ENCODE peak calls at places on chromosomes 2 and 18, in eight cellular contexts. One of them, this sample, is unnamed.

GRCh38 chr18:476368-476767 is 24.1 kb downstream of the COLEC12 start:
- DNase-seq in M059J: no peak
- DNase-seq in NCI-H748 treated with DMSO at 0.1 percent for 48 hours: no peak
- DNase-seq in activated CD4-positive, alpha-beta T cell treated with anti-CD3 and anti-CD28 coated beads, Interleukin-2, amount 50 U/mL, for 1 hour: no peak
- DNase-seq in AG04450: no peak
- DNase-seq in hippocampal formation: no peak
- DNase-seq in activated T-cell treated with anti-CD3 and anti-CD28 coated beads for 1 hour: no peak
- DNase-seq in CD8-positive, alpha-beta T cell: no peak
- DNase-seq in this sample: no peak

GRCh38 chr2:94871226-94872087 is at the start of gene TEKT4:
- DNase-seq in NCI-H748 treated with DMSO at 0.1 percent for 48 hours: peak; percentile 15
- DNase-seq in CD8-positive, alpha-beta T cell: no peak
- DNase-seq in activated CD4-positive, alpha-beta T cell treated with anti-CD3 and anti-CD28 coated beads, Interleukin-2, amount 50 U/mL, for 1 hour: no peak
- DNase-seq in activated T-cell treated with anti-CD3 and anti-CD28 coated beads for 1 hour: no peak
- DNase-seq in M059J: peak; percentile 65
- DNase-seq in AG04450: no peak
- DNase-seq in hippocampal formation: no peak
- DNase-seq in this sample: no peak

GRCh38 chr18:57649536-57650495 is 28.2 kb upstream of the NARS1 start:
- DNase-seq in NCI-H748 treated with DMSO at 0.1 percent for 48 hours: no peak
- DNase-seq in activated T-cell treated with anti-CD3 and anti-CD28 coated beads for 1 hour: no peak
- DNase-seq in M059J: peak; percentile 75
- DNase-seq in AG04450: no peak
- DNase-seq in CD8-positive, alpha-beta T cell: no peak
- DNase-seq in activated CD4-positive, alpha-beta T cell treated with anti-CD3 and anti-CD28 coated beads, Interleukin-2, amount 50 U/mL, for 1 hour: no peak
- DNase-seq in hippocampal formation: no peak
- DNase-seq in this sample: no peak

GRCh38 chr2:10873790-10874437 is 37.8 kb upstream of the KCNF1 start:
- DNase-seq in AG04450: no peak
- DNase-seq in hippocampal formation: no peak
- DNase-seq in CD8-positive, alpha-beta T cell: no peak
- DNase-seq in activated CD4-positive, alpha-beta T cell treated with anti-CD3 and anti-CD28 coated beads, Interleukin-2, amount 50 U/mL, for 1 hour: no peak
- DNase-seq in M059J: peak; percentile 72
- DNase-seq in activated T-cell treated with anti-CD3 and anti-CD28 coated beads for 1 hour: no peak
- DNase-seq in NCI-H748 treated with DMSO at 0.1 percent for 48 hours: no peak
- DNase-seq in this sample: no peak

GRCh38 chr18:58052960-58053359 is 8.9 kb downstream of the NEDD4L start:
- DNase-seq in CD8-positive, alpha-beta T cell: no peak
- DNase-seq in hippocampal formation: no peak
- DNase-seq in M059J: no peak
- DNase-seq in activated T-cell treated with anti-CD3 and anti-CD28 coated beads for 1 hour: no peak
- DNase-seq in AG04450: no peak
- DNase-seq in activated CD4-positive, alpha-beta T cell treated with anti-CD3 and anti-CD28 coated beads, Interleukin-2, amount 50 U/mL, for 1 hour: no peak
- DNase-seq in NCI-H748 treated with DMSO at 0.1 percent for 48 hours: no peak
- DNase-seq in this sample: no peak

GRCh38 chr2:68431316-68431972 is 35.6 kb downstream of the FBXO48 start:
- DNase-seq in hippocampal formation: no peak
- DNase-seq in activated CD4-positive, alpha-beta T cell treated with anti-CD3 and anti-CD28 coated beads, Interleukin-2, amount 50 U/mL, for 1 hour: no peak
- DNase-seq in activated T-cell treated with anti-CD3 and anti-CD28 coated beads for 1 hour: no peak
- DNase-seq in AG04450: no peak
- DNase-seq in CD8-positive, alpha-beta T cell: no peak
- DNase-seq in M059J: no peak
- DNase-seq in NCI-H748 treated with DMSO at 0.1 percent for 48 hours: no peak
- DNase-seq in this sample: no peak

GRCh38 chr18:23259701-23260661 is 124.7 kb downstream of the CABLES1 start:
- DNase-seq in M059J: peak; percentile 95
- DNase-seq in AG04450: peak; percentile 37
- DNase-seq in hippocampal formation: peak; percentile 29
- DNase-seq in activated CD4-positive, alpha-beta T cell treated with anti-CD3 and anti-CD28 coated beads, Interleukin-2, amount 50 U/mL, for 1 hour: no peak
- DNase-seq in NCI-H748 treated with DMSO at 0.1 percent for 48 hours: no peak
- DNase-seq in activated T-cell treated with anti-CD3 and anti-CD28 coated beads for 1 hour: no peak
- DNase-seq in CD8-positive, alpha-beta T cell: no peak
- DNase-seq in this sample: peak; percentile 93

GRCh38 chr2:164735309-164735919 is 106.2 kb downstream of the COBLL1 start:
- DNase-seq in activated T-cell treated with anti-CD3 and anti-CD28 coated beads for 1 hour: no peak
- DNase-seq in activated CD4-positive, alpha-beta T cell treated with anti-CD3 and anti-CD28 coated beads, Interleukin-2, amount 50 U/mL, for 1 hour: no peak
- DNase-seq in M059J: peak; percentile 64
- DNase-seq in CD8-positive, alpha-beta T cell: no peak
- DNase-seq in NCI-H748 treated with DMSO at 0.1 percent for 48 hours: peak; percentile 78
- DNase-seq in AG04450: no peak
- DNase-seq in hippocampal formation: no peak
- DNase-seq in this sample: peak; percentile 32

GRCh38 chr2:39516347-39517101 is 79.4 kb upstream of the MAP4K3 start:
- DNase-seq in hippocampal formation: no peak
- DNase-seq in activated T-cell treated with anti-CD3 and anti-CD28 coated beads for 1 hour: no peak
- DNase-seq in activated CD4-positive, alpha-beta T cell treated with anti-CD3 and anti-CD28 coated beads, Interleukin-2, amount 50 U/mL, for 1 hour: no peak
- DNase-seq in CD8-positive, alpha-beta T cell: no peak
- DNase-seq in NCI-H748 treated with DMSO at 0.1 percent for 48 hours: no peak
- DNase-seq in AG04450: peak; percentile 46
- DNase-seq in M059J: no peak
- DNase-seq in this sample: peak; percentile 17

GRCh38 chr2:218605438-218605837 is 2.3 kb upstream of the PLCD4 start:
- DNase-seq in CD8-positive, alpha-beta T cell: no peak
- DNase-seq in M059J: peak; percentile 47
- DNase-seq in activated T-cell treated with anti-CD3 and anti-CD28 coated beads for 1 hour: no peak
- DNase-seq in activated CD4-positive, alpha-beta T cell treated with anti-CD3 and anti-CD28 coated beads, Interleukin-2, amount 50 U/mL, for 1 hour: no peak
- DNase-seq in hippocampal formation: no peak
- DNase-seq in AG04450: peak; percentile 34
- DNase-seq in NCI-H748 treated with DMSO at 0.1 percent for 48 hours: no peak
- DNase-seq in this sample: peak; percentile 82

GRCh38 chr2:10232096-10232815 is 70.4 kb upstream of the HPCAL1 start:
- DNase-seq in activated T-cell treated with anti-CD3 and anti-CD28 coated beads for 1 hour: no peak
- DNase-seq in hippocampal formation: no peak
- DNase-seq in NCI-H748 treated with DMSO at 0.1 percent for 48 hours: no peak
- DNase-seq in activated CD4-positive, alpha-beta T cell treated with anti-CD3 and anti-CD28 coated beads, Interleukin-2, amount 50 U/mL, for 1 hour: no peak
- DNase-seq in M059J: no peak
- DNase-seq in AG04450: no peak
- DNase-seq in CD8-positive, alpha-beta T cell: no peak
- DNase-seq in this sample: no peak

GRCh38 chr18:26307161-26307773 is 81.0 kb downstream of the TAF4B start:
- DNase-seq in activated T-cell treated with anti-CD3 and anti-CD28 coated beads for 1 hour: no peak
- DNase-seq in NCI-H748 treated with DMSO at 0.1 percent for 48 hours: peak; percentile 56
- DNase-seq in AG04450: peak; percentile 15
- DNase-seq in activated CD4-positive, alpha-beta T cell treated with anti-CD3 and anti-CD28 coated beads, Interleukin-2, amount 50 U/mL, for 1 hour: no peak
- DNase-seq in CD8-positive, alpha-beta T cell: no peak
- DNase-seq in M059J: peak; percentile 61
- DNase-seq in hippocampal formation: no peak
- DNase-seq in this sample: no peak

GRCh38 chr2:223969856-223970255 is 12.6 kb downstream of the MRPL44 start:
- DNase-seq in M059J: peak; percentile 15
- DNase-seq in CD8-positive, alpha-beta T cell: no peak
- DNase-seq in AG04450: no peak
- DNase-seq in hippocampal formation: no peak
- DNase-seq in NCI-H748 treated with DMSO at 0.1 percent for 48 hours: no peak
- DNase-seq in activated CD4-positive, alpha-beta T cell treated with anti-CD3 and anti-CD28 coated beads, Interleukin-2, amount 50 U/mL, for 1 hour: no peak
- DNase-seq in activated T-cell treated with anti-CD3 and anti-CD28 coated beads for 1 hour: no peak
- DNase-seq in this sample: no peak

GRCh38 chr18:63956755-63957154 is 7.7 kb downstream of the HMSD start:
- DNase-seq in hippocampal formation: no peak
- DNase-seq in CD8-positive, alpha-beta T cell: no peak
- DNase-seq in activated CD4-positive, alpha-beta T cell treated with anti-CD3 and anti-CD28 coated beads, Interleukin-2, amount 50 U/mL, for 1 hour: no peak
- DNase-seq in activated T-cell treated with anti-CD3 and anti-CD28 coated beads for 1 hour: no peak
- DNase-seq in AG04450: no peak
- DNase-seq in M059J: peak; percentile 33
- DNase-seq in NCI-H748 treated with DMSO at 0.1 percent for 48 hours: no peak
- DNase-seq in this sample: no peak

GRCh38 chr2:150062416-150062815 is 425.1 kb downstream of the RND3 start:
- DNase-seq in CD8-positive, alpha-beta T cell: no peak
- DNase-seq in NCI-H748 treated with DMSO at 0.1 percent for 48 hours: no peak
- DNase-seq in M059J: peak; percentile 39
- DNase-seq in AG04450: no peak
- DNase-seq in activated T-cell treated with anti-CD3 and anti-CD28 coated beads for 1 hour: no peak
- DNase-seq in activated CD4-positive, alpha-beta T cell treated with anti-CD3 and anti-CD28 coated beads, Interleukin-2, amount 50 U/mL, for 1 hour: no peak
- DNase-seq in hippocampal formation: no peak
- DNase-seq in this sample: no peak

GRCh38 chr2:27281855-27282559 is at the start of gene TRIM54:
- DNase-seq in AG04450: no peak
- DNase-seq in CD8-positive, alpha-beta T cell: no peak
- DNase-seq in NCI-H748 treated with DMSO at 0.1 percent for 48 hours: no peak
- DNase-seq in activated T-cell treated with anti-CD3 and anti-CD28 coated beads for 1 hour: no peak
- DNase-seq in M059J: no peak
- DNase-seq in activated CD4-positive, alpha-beta T cell treated with anti-CD3 and anti-CD28 coated beads, Interleukin-2, amount 50 U/mL, for 1 hour: no peak
- DNase-seq in hippocampal formation: no peak
- DNase-seq in this sample: no peak

GRCh38 chr2:141778315-141778835 is 352.4 kb downstream of the LRP1B start:
- DNase-seq in NCI-H748 treated with DMSO at 0.1 percent for 48 hours: no peak
- DNase-seq in AG04450: no peak
- DNase-seq in hippocampal formation: no peak
- DNase-seq in activated CD4-positive, alpha-beta T cell treated with anti-CD3 and anti-CD28 coated beads, Interleukin-2, amount 50 U/mL, for 1 hour: no peak
- DNase-seq in CD8-positive, alpha-beta T cell: no peak
- DNase-seq in M059J: no peak
- DNase-seq in activated T-cell treated with anti-CD3 and anti-CD28 coated beads for 1 hour: no peak
- DNase-seq in this sample: no peak

GRCh38 chr18:5237083-5237722 is 40.1 kb upstream of the AKAIN1 start:
- DNase-seq in NCI-H748 treated with DMSO at 0.1 percent for 48 hours: peak; percentile 42
- DNase-seq in M059J: peak; percentile 2
- DNase-seq in AG04450: no peak
- DNase-seq in activated CD4-positive, alpha-beta T cell treated with anti-CD3 and anti-CD28 coated beads, Interleukin-2, amount 50 U/mL, for 1 hour: no peak
- DNase-seq in activated T-cell treated with anti-CD3 and anti-CD28 coated beads for 1 hour: peak; percentile 2
- DNase-seq in CD8-positive, alpha-beta T cell: peak; percentile 13
- DNase-seq in hippocampal formation: peak; percentile 70
- DNase-seq in this sample: no peak

GRCh38 chr18:68454511-68455228 is 260.2 kb downstream of the TMX3 start:
- DNase-seq in CD8-positive, alpha-beta T cell: no peak
- DNase-seq in NCI-H748 treated with DMSO at 0.1 percent for 48 hours: no peak
- DNase-seq in hippocampal formation: no peak
- DNase-seq in M059J: peak; percentile 82
- DNase-seq in activated CD4-positive, alpha-beta T cell treated with anti-CD3 and anti-CD28 coated beads, Interleukin-2, amount 50 U/mL, for 1 hour: no peak
- DNase-seq in activated T-cell treated with anti-CD3 and anti-CD28 coated beads for 1 hour: no peak
- DNase-seq in AG04450: peak; percentile 38
- DNase-seq in this sample: no peak

GRCh38 chr2:233040571-233040970 is 8.1 kb downstream of the NEU2 start:
- DNase-seq in activated CD4-positive, alpha-beta T cell treated with anti-CD3 and anti-CD28 coated beads, Interleukin-2, amount 50 U/mL, for 1 hour: no peak
- DNase-seq in CD8-positive, alpha-beta T cell: no peak
- DNase-seq in AG04450: no peak
- DNase-seq in activated T-cell treated with anti-CD3 and anti-CD28 coated beads for 1 hour: no peak
- DNase-seq in M059J: no peak
- DNase-seq in NCI-H748 treated with DMSO at 0.1 percent for 48 hours: no peak
- DNase-seq in hippocampal formation: no peak
- DNase-seq in this sample: no peak

GRCh38 chr2:96874099-96874831 is 4.4 kb upstream of the SEMA4C start:
- DNase-seq in activated T-cell treated with anti-CD3 and anti-CD28 coated beads for 1 hour: no peak
- DNase-seq in activated CD4-positive, alpha-beta T cell treated with anti-CD3 and anti-CD28 coated beads, Interleukin-2, amount 50 U/mL, for 1 hour: no peak
- DNase-seq in hippocampal formation: no peak
- DNase-seq in M059J: no peak
- DNase-seq in AG04450: no peak
- DNase-seq in CD8-positive, alpha-beta T cell: no peak
- DNase-seq in NCI-H748 treated with DMSO at 0.1 percent for 48 hours: no peak
- DNase-seq in this sample: no peak

GRCh38 chr2:179354296-179354695 is 89.7 kb upstream of the SESTD1 start:
- DNase-seq in NCI-H748 treated with DMSO at 0.1 percent for 48 hours: no peak
- DNase-seq in CD8-positive, alpha-beta T cell: no peak
- DNase-seq in activated T-cell treated with anti-CD3 and anti-CD28 coated beads for 1 hour: no peak
- DNase-seq in activated CD4-positive, alpha-beta T cell treated with anti-CD3 and anti-CD28 coated beads, Interleukin-2, amount 50 U/mL, for 1 hour: no peak
- DNase-seq in AG04450: no peak
- DNase-seq in M059J: no peak
- DNase-seq in hippocampal formation: no peak
- DNase-seq in this sample: no peak

GRCh38 chr18:48948112-48949050 is 2.4 kb downstream of the SMAD7 start:
- DNase-seq in hippocampal formation: peak; percentile 69
- DNase-seq in CD8-positive, alpha-beta T cell: peak; percentile 37
- DNase-seq in M059J: peak; percentile 86
- DNase-seq in NCI-H748 treated with DMSO at 0.1 percent for 48 hours: peak; percentile 60
- DNase-seq in activated CD4-positive, alpha-beta T cell treated with anti-CD3 and anti-CD28 coated beads, Interleukin-2, amount 50 U/mL, for 1 hour: peak; percentile 63
- DNase-seq in AG04450: no peak
- DNase-seq in activated T-cell treated with anti-CD3 and anti-CD28 coated beads for 1 hour: peak; percentile 44
- DNase-seq in this sample: no peak

GRCh38 chr2:133817680-133818566 is 249.7 kb upstream of the NCKAP5 start:
- DNase-seq in activated T-cell treated with anti-CD3 and anti-CD28 coated beads for 1 hour: no peak
- DNase-seq in CD8-positive, alpha-beta T cell: no peak
- DNase-seq in AG04450: peak; percentile 96
- DNase-seq in activated CD4-positive, alpha-beta T cell treated with anti-CD3 and anti-CD28 coated beads, Interleukin-2, amount 50 U/mL, for 1 hour: no peak
- DNase-seq in M059J: peak; percentile 98
- DNase-seq in NCI-H748 treated with DMSO at 0.1 percent for 48 hours: no peak
- DNase-seq in hippocampal formation: no peak
- DNase-seq in this sample: no peak

GRCh38 chr2:55057474-55057873 is 7.2 kb upstream of the RTN4 start:
- DNase-seq in hippocampal formation: no peak
- DNase-seq in activated CD4-positive, alpha-beta T cell treated with anti-CD3 and anti-CD28 coated beads, Interleukin-2, amount 50 U/mL, for 1 hour: no peak
- DNase-seq in activated T-cell treated with anti-CD3 and anti-CD28 coated beads for 1 hour: no peak
- DNase-seq in AG04450: no peak
- DNase-seq in CD8-positive, alpha-beta T cell: no peak
- DNase-seq in NCI-H748 treated with DMSO at 0.1 percent for 48 hours: no peak
- DNase-seq in M059J: no peak
- DNase-seq in this sample: no peak

GRCh38 chr2:201470821-201471731 is 19.5 kb downstream of the STRADB start:
- DNase-seq in M059J: no peak
- DNase-seq in AG04450: no peak
- DNase-seq in hippocampal formation: no peak
- DNase-seq in NCI-H748 treated with DMSO at 0.1 percent for 48 hours: no peak
- DNase-seq in activated CD4-positive, alpha-beta T cell treated with anti-CD3 and anti-CD28 coated beads, Interleukin-2, amount 50 U/mL, for 1 hour: no peak
- DNase-seq in CD8-positive, alpha-beta T cell: no peak
- DNase-seq in activated T-cell treated with anti-CD3 and anti-CD28 coated beads for 1 hour: no peak
- DNase-seq in this sample: no peak